ENCODE peak calls at places on chromosome 19, in five cellular contexts. M, O, T, U and E are unnamed samples.

GRCh38 chr19:51136891-51137551 is 5.1 kb upstream of the SIGLEC7 start:
- DNase-seq in M (no peak), O (no peak), T (no peak), U (no peak), E (no peak)

GRCh38 chr19:36090930-36091695 is 19.8 kb upstream of the OVOL3 start:
- DNase-seq in M (no peak), O (no peak), T (no peak), U (no peak), E (no peak)

GRCh38 chr19:2532252-2533071 is 56.5 kb downstream of the GADD45B start:
- DNase-seq in M (peak), O (peak), T (no peak), U (no peak), E (no peak)

GRCh38 chr19:35986664-35987570 is 8.1 kb upstream of the SDHAF1 start:
- DNase-seq in M (no peak), O (no peak), T (peak), U (peak), E (peak)

GRCh38 chr19:4077011-4077382 is 10.3 kb upstream of the ZBTB7A start:
- DNase-seq in M (no peak), O (no peak), T (no peak), U (no peak), E (no peak)

GRCh38 chr19:8512115-8512967 is 1.6 kb downstream of the ZNF414 start:
- DNase-seq in M (no peak), O (no peak), T (no peak), U (peak), E (no peak)

GRCh38 chr19:57282011-57282636 is 1.8 kb downstream of the ZNF460 start:
- DNase-seq in M (no peak), O (no peak), T (no peak), U (no peak), E (peak)

GRCh38 chr19:38394488-38394887 is 6.0 kb downstream of the SPRED3 start:
- DNase-seq in M (no peak), O (no peak), T (no peak), U (no peak), E (peak)

GRCh38 chr19:51772977-51773376 is 12.0 kb downstream of the FPR2 start:
- DNase-seq in M (no peak), O (no peak), T (no peak), U (no peak), E (no peak)

GRCh38 chr19:39223703-39224279 is 19.7 kb upstream of the SYCN start:
- DNase-seq in M (peak), O (peak), T (no peak), U (peak), E (peak)

GRCh38 chr19:719636-720377 is 11.1 kb downstream of the PALM start:
- DNase-seq in M (no peak), O (no peak), T (peak), U (no peak), E (no peak)

GRCh38 chr19:6709549-6709948 is 10.9 kb downstream of the C3 start:
- DNase-seq in M (no peak), O (no peak), T (no peak), U (no peak), E (no peak)

GRCh38 chr19:13002389-13002898 is 7.2 kb downstream of the NFIX start:
- DNase-seq in M (no peak), O (no peak), T (peak), U (no peak), E (no peak)

GRCh38 chr19:45021971-45022370 is 16.9 kb upstream of the CLASRP start:
- DNase-seq in M (no peak), O (no peak), T (no peak), U (no peak), E (no peak)

GRCh38 chr19:46009530-46010510 is 13.0 kb downstream of the PGLYRP1 start:
- DNase-seq in M (peak), O (peak), T (peak), U (peak), E (peak)

GRCh38 chr19:48454150-48454730 is 1.1 kb upstream of the KCNJ14 start:
- DNase-seq in M (no peak), O (no peak), T (no peak), U (no peak), E (no peak)

GRCh38 chr19:1668339-1669123 is 16.1 kb upstream of the TCF3 start:
- DNase-seq in M (no peak), O (no peak), T (no peak), U (no peak), E (peak)

GRCh38 chr19:47598407-47599349 is 10.3 kb upstream of the BICRA start:
- DNase-seq in M (peak), O (peak), T (peak), U (peak), E (no peak)

GRCh38 chr19:55283548-55284393 is at the start of gene BRSK1:
- DNase-seq in M (peak), O (peak), T (peak), U (no peak), E (no peak)

GRCh38 chr19:17302391-17303166 is 646 bp downstream of the ABHD8 start:
- DNase-seq in M (no peak), O (no peak), T (no peak), U (no peak), E (no peak)

GRCh38 chr19:919157-920050 is 2.3 kb downstream of the KISS1R start:
- DNase-seq in M (no peak), O (no peak), T (no peak), U (peak), E (peak)

GRCh38 chr19:40320558-40320935 is 27.6 kb downstream of the C19orf47 start:
- DNase-seq in M (no peak), O (no peak), T (no peak), U (no peak), E (no peak)

GRCh38 chr19:273393-273792 is 17.8 kb downstream of the PLPP2 start:
- DNase-seq in M (no peak), O (no peak), T (no peak), U (no peak), E (peak)

GRCh38 chr19:2462635-2463421 is 6.1 kb upstream of the LMNB2 start:
- DNase-seq in M (peak), O (peak), T (peak), U (peak), E (no peak)

GRCh38 chr19:41597600-41598041 is 21.7 kb downstream of the CEACAM21 start:
- DNase-seq in M (peak), O (peak), T (peak), U (peak), E (peak)

GRCh38 chr19:30236006-30236405 is 136.2 kb upstream of the ZNF536 start:
- DNase-seq in M (no peak), O (no peak), T (no peak), U (no peak), E (no peak)

GRCh38 chr19:33883869-33884519 is 87.3 kb downstream of the KCTD15 start:
- DNase-seq in M (no peak), O (no peak), T (no peak), U (peak), E (no peak)

GRCh38 chr19:4069331-4069959 is 2.7 kb upstream of the ZBTB7A start:
- DNase-seq in M (no peak), O (no peak), T (peak), U (peak), E (no peak)

GRCh38 chr19:13033819-13034611 is 38.7 kb downstream of the NFIX start:
- DNase-seq in M (peak), O (peak), T (peak), U (peak), E (peak)

GRCh38 chr19:51702754-51703654 is 9.9 kb downstream of the SPACA6 start:
- DNase-seq in M (no peak), O (no peak), T (peak), U (peak), E (no peak)

GRCh38 chr19:5147971-5148793 is 179.3 kb downstream of the KDM4B start:
- DNase-seq in M (peak), O (no peak), T (peak), U (no peak), E (no peak)

GRCh38 chr19:3039125-3039524 is 10.0 kb upstream of the TLE2 start:
- DNase-seq in M (no peak), O (no peak), T (no peak), U (no peak), E (no peak)

GRCh38 chr19:16325671-16326400 is 1.2 kb downstream of the KLF2 start:
- DNase-seq in M (peak), O (no peak), T (peak), U (no peak), E (no peak)

GRCh38 chr19:31943305-31943704 is 402.1 kb upstream of the ZNF507 start:
- DNase-seq in M (no peak), O (no peak), T (no peak), U (no peak), E (no peak)
- TF ChIP-seq CTCF in M (peak), O (no peak), T (no peak), U (no peak), E (no peak)

GRCh38 chr19:28469544-28469943 is 743.4 kb downstream of the UQCRFS1 start:
- DNase-seq in M (no peak), O (no peak), T (no peak), U (no peak), E (no peak)

GRCh38 chr19:28468701-28469459 is 744.1 kb downstream of the UQCRFS1 start:
- DNase-seq in M (peak), O (no peak), T (no peak), U (peak), E (no peak)

GRCh38 chr19:28465317-28466086 is 747.4 kb downstream of the UQCRFS1 start:
- DNase-seq in M (peak), O (no peak), T (no peak), U (no peak), E (no peak)

GRCh38 chr19:28463493-28464053 is 749.4 kb downstream of the UQCRFS1 start:
- DNase-seq in M (no peak), O (no peak), T (no peak), U (no peak), E (no peak)

GRCh38 chr19:28466107-28467045 is 746.6 kb downstream of the UQCRFS1 start:
- DNase-seq in M (peak), O (peak), T (peak), U (peak), E (no peak)
- TF ChIP-seq CTCF in M (peak), O (peak), T (peak), U (peak), E (peak)

GRCh38 chr19:53898166-53898565 is 10.9 kb upstream of the CACNG7 start:
- DNase-seq in M (no peak), O (no peak), T (no peak), U (no peak), E (no peak)
- TF ChIP-seq CTCF in M (no peak), O (no peak), T (no peak), U (no peak), E (no peak)

GRCh38 chr19:11141937-11142527 is 13.6 kb downstream of the SPC24 start:
- DNase-seq in M (no peak), O (no peak), T (no peak), U (no peak), E (no peak)
- TF ChIP-seq CTCF in M (no peak), O (no peak), T (no peak), U (no peak), E (no peak)

DNA sequence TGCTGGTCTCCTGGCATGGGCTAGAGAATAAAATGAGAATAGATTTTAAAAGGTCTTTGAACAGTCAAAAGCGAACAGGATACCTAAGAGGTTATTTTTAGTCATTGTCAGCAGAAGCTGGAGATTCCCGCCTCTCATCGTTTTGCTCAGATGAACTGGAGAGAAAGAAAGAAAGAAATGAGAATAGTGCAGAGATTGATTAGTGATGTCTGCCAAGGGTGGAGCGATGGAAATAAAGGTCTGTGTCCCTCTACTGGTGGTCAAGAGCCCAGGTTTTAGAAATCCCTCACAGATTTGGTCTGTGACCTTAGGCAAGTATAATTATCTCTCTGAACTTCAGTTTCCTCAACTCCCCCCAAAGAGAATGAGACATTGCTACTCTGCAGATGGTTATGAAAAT is 5.4 kb downstream of the NCAN start:
- DNase-seq in M (peak), O (peak), T (no peak), U (no peak), E (no peak)
- TF ChIP-seq CTCF in M (no peak), O (no peak), T (no peak), U (no peak), E (no peak)

GRCh38 chr19:43624933-43625332 is 5.5 kb upstream of the ZNF428 start:
- DNase-seq in M (no peak), O (peak), T (peak), U (peak), E (peak)
- TF ChIP-seq CTCF in M (no peak), O (no peak), T (no peak), U (peak), E (peak)

GRCh38 chr19:14450876-14451275 is 17.8 kb downstream of the PKN1 start:
- DNase-seq in M (no peak), O (no peak), T (no peak), U (no peak), E (no peak)

GRCh38 chr19:14449321-14449720 is 16.2 kb downstream of the PKN1 start:
- DNase-seq in M (no peak), O (no peak), T (no peak), U (no peak), E (no peak)

GRCh38 chr19:14446336-14447036 is 13.4 kb downstream of the PKN1 start:
- DNase-seq in M (no peak), O (no peak), T (no peak), U (no peak), E (no peak)

DNA sequence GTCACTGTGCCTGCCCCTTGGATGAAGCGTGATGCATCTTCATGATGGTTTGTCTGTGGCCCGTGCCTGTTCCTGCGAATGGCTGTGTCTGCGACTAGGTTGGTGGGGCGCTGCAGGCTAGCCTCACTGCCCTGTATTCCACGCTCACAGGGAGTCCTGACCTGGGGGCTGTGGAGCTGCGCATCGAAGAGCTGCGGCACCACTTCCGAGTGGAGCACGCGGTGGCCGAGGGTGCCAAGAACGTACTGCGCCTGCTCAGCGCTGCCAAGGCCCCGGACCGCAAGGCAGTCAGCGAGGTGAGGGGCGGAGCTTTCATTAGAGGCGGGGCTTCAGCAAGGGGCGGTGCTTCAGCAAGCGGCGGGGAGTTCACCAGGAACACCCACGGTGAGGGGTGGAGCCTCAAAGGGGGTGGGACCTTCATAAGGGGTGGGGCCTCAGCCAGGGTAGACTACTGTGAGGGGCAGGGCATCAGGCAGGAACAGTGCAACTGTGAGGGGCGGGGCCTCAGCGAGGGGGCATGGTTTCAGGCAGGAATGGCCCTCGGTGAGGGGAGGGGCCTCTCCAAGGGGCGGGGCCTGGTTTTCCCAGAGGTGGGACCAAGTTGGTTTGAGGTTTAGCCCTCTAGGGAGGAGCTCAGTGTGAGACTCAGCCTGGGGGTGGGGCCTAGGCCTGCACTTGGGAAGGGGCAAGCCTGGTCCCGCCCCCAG is 17.2 kb downstream of the PKN1 start:
- DNase-seq in M (no peak), O (no peak), T (peak), U (peak), E (peak)
- TF ChIP-seq CTCF in M (no peak), O (no peak), T (no peak), U (no peak), E (no peak)